ENCODE peak calls at places on chromosome 13, in ten cellular contexts. U is aorta, P is IMR-90, Y is iPS DF 6.9, O is neuronal stem cell, B is tibial artery, E is right atrium auricular region, F is GM23248, G is psoas muscle, K is HepG2. N is an unnamed sample. For H3K36me3, the result is how much of the 10 kb centered on the place peaks cover.

GRCh38 chr13:40391788-40392187 is 274.7 kb downstream of the FOXO1 start:
- DNase-seq in U (no peak), Y (no peak), P (no peak), G (no peak), F (no peak), B (no peak), E (no peak), O (no peak), K (no peak), N (no peak)

GRCh38 chr13:23500858-23501257 is 67.4 kb upstream of the SACS start:
- DNase-seq in O (no peak), U (no peak), E (no peak), B (no peak), F (peak), K (no peak), Y (no peak), G (no peak), P (peak), N (no peak)

GRCh38 chr13:25766576-25766975 is 285.2 kb downstream of the SHISA2 start:
- DNase-seq in E (no peak), K (no peak), F (no peak), Y (no peak), O (no peak), P (no peak), U (no peak), B (no peak), G (no peak), N (no peak)

GRCh38 chr13:44259045-44260042 is 114.3 kb upstream of the SERP2 start:
- DNase-seq in B (no peak), P (peak), F (peak), E (no peak), O (no peak), G (peak), Y (no peak), K (no peak), U (peak), N (peak)

GRCh38 chr13:23701646-23702045 is 131.4 kb downstream of the TNFRSF19 start:
- DNase-seq in F (no peak), B (peak), G (peak), P (peak), K (no peak), Y (no peak), O (no peak), E (peak), U (peak), N (no peak)

GRCh38 chr13:94712287-94712811 is at the start of gene SOX21:
- DNase-seq in E (no peak), U (peak), G (no peak), O (no peak), Y (no peak), P (no peak), K (no peak), F (peak), B (no peak), N (no peak)

GRCh38 chr13:36163809-36164308 is 32.7 kb upstream of the DCLK1 start:
- DNase-seq in O (no peak), K (no peak), F (peak), U (peak), P (peak), E (peak), Y (no peak), B (peak), G (peak), N (peak)

GRCh38 chr13:72181661-72182060 is 314.7 kb upstream of the DACH1 start:
- DNase-seq in G (no peak), F (no peak), B (no peak), Y (no peak), O (no peak), P (no peak), K (no peak), U (no peak), E (no peak), N (no peak)

GRCh38 chr13:75347925-75348324 is 134.0 kb downstream of the TBC1D4 start:
- DNase-seq in U (no peak), B (no peak), P (no peak), G (no peak), Y (no peak), K (no peak), E (no peak), F (no peak), O (no peak), N (no peak)

GRCh38 chr13:73809561-73809960 is 324.6 kb downstream of the KLF12 start:
- DNase-seq in P (peak), E (no peak), O (no peak), G (no peak), F (peak), K (no peak), Y (no peak), U (no peak), B (no peak), N (no peak)
- H3K36me3 ChIP-seq in P (under half), E (under half), O (under half), G (under half), F (under half), K (under half), Y (under half), U (under half), B (under half), N (under half)

GRCh38 chr13:65946387-65946786 is 1283.7 kb downstream of the PCDH9 start:
- DNase-seq in G (no peak), O (no peak), P (no peak), U (no peak), B (no peak), E (no peak), K (no peak), Y (no peak), F (no peak), N (no peak)
- H3K36me3 ChIP-seq in G (under half), O (under half), P (under half), U (under half), B (under half), E (under half), K (under half), Y (under half), F (under half), N (under half)

GRCh38 chr13:114257014-114257413 is 22.3 kb downstream of the CDC16 start:
- DNase-seq in E (no peak), O (no peak), Y (no peak), B (no peak), P (no peak), F (no peak), U (no peak), K (no peak), G (no peak), N (no peak)
- H3K36me3 ChIP-seq in E (half or more), O (under half), Y (under half), B (half or more), P (under half), F (half or more), U (under half), K (half or more), G (half or more), N (half or more)

GRCh38 chr13:52027832-52028231 is 3.3 kb downstream of the UTP14C start:
- DNase-seq in Y (no peak), P (no peak), F (no peak), O (no peak), B (no peak), U (no peak), K (no peak), E (no peak), G (no peak), N (no peak)

GRCh38 chr13:52026246-52026626 is 1.7 kb downstream of the UTP14C start:
- DNase-seq in K (peak), F (no peak), P (no peak), U (no peak), E (no peak), O (no peak), G (no peak), B (no peak), Y (peak), N (no peak)

GRCh38 chr13:52025475-52026245 is 1.2 kb downstream of the UTP14C start:
- DNase-seq in K (peak), O (no peak), P (no peak), G (no peak), Y (no peak), F (no peak), U (no peak), B (no peak), E (no peak), N (no peak)

GRCh38 chr13:52022355-52022754 is 2.1 kb upstream of the UTP14C start:
- DNase-seq in U (no peak), F (no peak), O (no peak), Y (no peak), B (no peak), P (no peak), E (no peak), K (no peak), G (no peak), N (no peak)

GRCh38 chr13:52024481-52024880 is at the start of gene UTP14C:
- DNase-seq in F (no peak), G (no peak), B (no peak), O (no peak), P (no peak), Y (no peak), U (no peak), K (no peak), E (no peak), N (no peak)
- H3K36me3 ChIP-seq in F (under half), G (half or more), B (half or more), O (under half), P (under half), Y (under half), U (under half), K (under half), E (under half), N (half or more)

GRCh38 chr13:78621086-78621485 is 17.7 kb upstream of the POU4F1 start:
- DNase-seq in E (no peak), P (no peak), F (no peak), U (no peak), O (no peak), Y (no peak), B (no peak), K (no peak), G (no peak), N (no peak)
- H3K36me3 ChIP-seq in E (under half), P (under half), F (under half), U (under half), O (under half), Y (under half), B (under half), K (under half), G (under half), N (under half)

N was measured in upper lobe of right lung.